ENCODE peak calls at places on chromosomes 3 and 15, in ten cellular contexts. One of them, this sample, is unnamed.

GRCh38 chr3:138935864-138936762 is 10.8 kb downstream of the FOXL2 start:
- DNase-seq in fibroblast of lung: peak; percentile 41
- DNase-seq in PC-3: peak; percentile 71
- DNase-seq in neural progenitor cell: peak; percentile 85
- DNase-seq in H1: peak; percentile 99
- DNase-seq in GM12878: no peak
- DNase-seq in hepatocyte: peak; percentile 74
- DNase-seq in GM23338: peak; percentile 87
- DNase-seq in GM23248: peak; percentile 76
- DNase-seq in PC-9: no peak
- DNase-seq in this sample: peak; percentile 40

GRCh38 chr15:79050977-79051376 is 39.6 kb downstream of the RASGRF1 start:
- DNase-seq in fibroblast of lung: no peak
- DNase-seq in PC-3: no peak
- DNase-seq in neural progenitor cell: peak; percentile 56
- DNase-seq in H1: no peak
- DNase-seq in GM12878: no peak
- DNase-seq in hepatocyte: no peak
- DNase-seq in GM23338: no peak
- DNase-seq in GM23248: no peak
- DNase-seq in PC-9: no peak
- DNase-seq in this sample: no peak

GRCh38 chr15:43218908-43219706 is 1.7 kb downstream of the EPB42 start:
- DNase-seq in fibroblast of lung: peak; percentile 32
- DNase-seq in PC-3: peak; percentile 13
- DNase-seq in neural progenitor cell: peak; percentile 86
- DNase-seq in H1: peak; percentile 77
- DNase-seq in GM12878: no peak
- DNase-seq in hepatocyte: peak; percentile 47
- DNase-seq in GM23338: peak; percentile 95
- DNase-seq in GM23248: peak; percentile 68
- DNase-seq in PC-9: no peak
- DNase-seq in this sample: peak; percentile 24

GRCh38 chr15:71804695-71805470 is 5.5 kb upstream of the NR2E3 start:
- DNase-seq in fibroblast of lung: no peak
- DNase-seq in PC-3: no peak
- DNase-seq in neural progenitor cell: no peak
- DNase-seq in H1: no peak
- DNase-seq in GM12878: no peak
- DNase-seq in hepatocyte: no peak
- DNase-seq in GM23338: no peak
- DNase-seq in GM23248: no peak
- DNase-seq in PC-9: no peak
- DNase-seq in this sample: no peak

GRCh38 chr3:131717493-131717892 is 214.7 kb upstream of the MRPL3 start:
- DNase-seq in fibroblast of lung: no peak
- DNase-seq in PC-3: no peak
- DNase-seq in neural progenitor cell: no peak
- DNase-seq in H1: no peak
- DNase-seq in GM12878: no peak
- DNase-seq in hepatocyte: no peak
- DNase-seq in GM23338: peak; percentile 42
- DNase-seq in GM23248: no peak
- DNase-seq in PC-9: no peak
- DNase-seq in this sample: no peak

GRCh38 chr3:60585918-60586317 is 665.3 kb downstream of the FHIT start:
- DNase-seq in fibroblast of lung: no peak
- DNase-seq in PC-3: no peak
- DNase-seq in neural progenitor cell: no peak
- DNase-seq in H1: no peak
- DNase-seq in GM12878: no peak
- DNase-seq in hepatocyte: no peak
- DNase-seq in GM23338: no peak
- DNase-seq in GM23248: no peak
- DNase-seq in PC-9: no peak
- DNase-seq in this sample: no peak

GRCh38 chr15:48962662-48963523 is 826 bp downstream of the SHC4 start:
- DNase-seq in fibroblast of lung: peak; percentile 54
- DNase-seq in PC-3: peak; percentile 48
- DNase-seq in neural progenitor cell: peak; percentile 61
- DNase-seq in H1: peak; percentile 73
- DNase-seq in GM12878: no peak
- DNase-seq in hepatocyte: peak; percentile 54
- DNase-seq in GM23338: peak; percentile 67
- DNase-seq in GM23248: peak; percentile 83
- DNase-seq in PC-9: no peak
- DNase-seq in this sample: no peak

GRCh38 chr3:9690451-9691450 is 12.9 kb upstream of the CPNE9 start:
- DNase-seq in fibroblast of lung: peak; percentile 30
- DNase-seq in PC-3: no peak
- DNase-seq in neural progenitor cell: no peak
- DNase-seq in H1: no peak
- DNase-seq in GM12878: peak; percentile 28
- DNase-seq in hepatocyte: peak; percentile 30
- DNase-seq in GM23338: no peak
- DNase-seq in GM23248: no peak
- DNase-seq in PC-9: no peak
- DNase-seq in this sample: no peak

GRCh38 chr3:99741588-99741987 is 76.1 kb upstream of the CMSS1 start:
- DNase-seq in fibroblast of lung: no peak
- DNase-seq in PC-3: no peak
- DNase-seq in neural progenitor cell: no peak
- DNase-seq in H1: no peak
- DNase-seq in GM12878: no peak
- DNase-seq in hepatocyte: no peak
- DNase-seq in GM23338: no peak
- DNase-seq in GM23248: no peak
- DNase-seq in PC-9: peak; percentile 28
- DNase-seq in this sample: no peak

GRCh38 chr15:92908369-92909057 is 8.4 kb downstream of the CHD2 start:
- DNase-seq in fibroblast of lung: no peak
- DNase-seq in PC-3: no peak
- DNase-seq in neural progenitor cell: no peak
- DNase-seq in H1: no peak
- DNase-seq in GM12878: no peak
- DNase-seq in hepatocyte: no peak
- DNase-seq in GM23338: no peak
- DNase-seq in GM23248: no peak
- DNase-seq in PC-9: no peak
- DNase-seq in this sample: no peak

GRCh38 chr15:92910451-92910850 is 10.3 kb downstream of the CHD2 start:
- DNase-seq in fibroblast of lung: no peak
- DNase-seq in PC-3: no peak
- DNase-seq in neural progenitor cell: no peak
- DNase-seq in H1: no peak
- DNase-seq in GM12878: no peak
- DNase-seq in hepatocyte: no peak
- DNase-seq in GM23338: no peak
- DNase-seq in GM23248: no peak
- DNase-seq in PC-9: no peak
- DNase-seq in this sample: no peak

GRCh38 chr15:92907880-92908279 is 7.8 kb downstream of the CHD2 start:
- DNase-seq in fibroblast of lung: peak; percentile 94
- DNase-seq in PC-3: peak; percentile 65
- DNase-seq in neural progenitor cell: no peak
- DNase-seq in H1: no peak
- DNase-seq in GM12878: no peak
- DNase-seq in hepatocyte: peak; percentile 78
- DNase-seq in GM23338: no peak
- DNase-seq in GM23248: peak; percentile 97
- DNase-seq in PC-9: no peak
- DNase-seq in this sample: no peak

GRCh38 chr15:92907229-92907628 is 7.1 kb downstream of the CHD2 start:
- DNase-seq in fibroblast of lung: peak; percentile 58
- DNase-seq in PC-3: no peak
- DNase-seq in neural progenitor cell: no peak
- DNase-seq in H1: no peak
- DNase-seq in GM12878: no peak
- DNase-seq in hepatocyte: no peak
- DNase-seq in GM23338: no peak
- DNase-seq in GM23248: peak; percentile 56
- DNase-seq in PC-9: peak; percentile 63
- DNase-seq in this sample: no peak

DNA sequence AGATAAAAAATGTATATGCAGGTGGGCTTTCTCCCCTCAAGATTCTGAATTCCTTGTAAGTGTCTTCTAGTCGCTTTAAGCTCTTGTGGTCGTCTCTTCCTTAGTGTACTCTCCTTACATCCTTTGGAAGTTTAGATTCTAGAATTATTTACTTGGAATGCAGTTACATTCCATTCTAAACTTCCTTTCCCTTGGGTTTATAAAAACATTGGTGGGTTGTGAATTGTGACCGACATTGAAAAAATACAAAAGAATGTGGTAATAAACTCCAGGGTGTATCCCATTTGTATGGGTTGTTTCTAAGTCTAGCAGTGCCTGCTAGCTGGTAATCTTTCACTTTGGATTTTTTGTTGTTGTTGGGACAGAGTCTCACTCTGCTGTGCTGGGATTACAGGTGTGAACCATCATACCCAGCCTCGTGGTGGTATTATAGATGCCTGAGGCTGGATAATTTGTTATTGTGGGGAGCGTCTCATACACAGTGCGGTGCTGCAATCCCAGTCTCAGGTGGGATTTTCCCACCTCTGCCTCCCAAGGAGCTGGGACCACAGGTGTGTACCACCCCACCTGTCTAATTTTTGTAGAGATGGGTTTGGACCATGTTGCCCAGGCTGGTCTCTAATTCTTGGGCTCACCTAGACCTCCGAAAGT is 9.1 kb downstream of the CHD2 start:
- DNase-seq in fibroblast of lung: peak; percentile 78
- DNase-seq in PC-3: no peak
- DNase-seq in neural progenitor cell: no peak
- DNase-seq in H1: no peak
- DNase-seq in GM12878: no peak
- DNase-seq in hepatocyte: no peak
- DNase-seq in GM23338: no peak
- DNase-seq in GM23248: peak; percentile 39
- DNase-seq in PC-9: no peak
- DNase-seq in this sample: no peak
- H3K27ac ChIP-seq in fibroblast of lung: peak overlapping the region; percentile 27
- H3K27ac ChIP-seq in PC-3: no peak overlapping the region
- H3K27ac ChIP-seq in neural progenitor cell: peak overlapping the region; percentile 49
- H3K27ac ChIP-seq in H1: no peak overlapping the region
- H3K27ac ChIP-seq in GM12878: no peak overlapping the region
- H3K27ac ChIP-seq in hepatocyte: peak overlapping the region; percentile 94
- H3K27ac ChIP-seq in GM23338: no peak overlapping the region
- H3K27ac ChIP-seq in GM23248: peak overlapping the region; percentile 98
- H3K27ac ChIP-seq in PC-9: peak overlapping the region; percentile 98
- H3K27ac ChIP-seq in this sample: peak overlapping the region; percentile 30

DNA sequence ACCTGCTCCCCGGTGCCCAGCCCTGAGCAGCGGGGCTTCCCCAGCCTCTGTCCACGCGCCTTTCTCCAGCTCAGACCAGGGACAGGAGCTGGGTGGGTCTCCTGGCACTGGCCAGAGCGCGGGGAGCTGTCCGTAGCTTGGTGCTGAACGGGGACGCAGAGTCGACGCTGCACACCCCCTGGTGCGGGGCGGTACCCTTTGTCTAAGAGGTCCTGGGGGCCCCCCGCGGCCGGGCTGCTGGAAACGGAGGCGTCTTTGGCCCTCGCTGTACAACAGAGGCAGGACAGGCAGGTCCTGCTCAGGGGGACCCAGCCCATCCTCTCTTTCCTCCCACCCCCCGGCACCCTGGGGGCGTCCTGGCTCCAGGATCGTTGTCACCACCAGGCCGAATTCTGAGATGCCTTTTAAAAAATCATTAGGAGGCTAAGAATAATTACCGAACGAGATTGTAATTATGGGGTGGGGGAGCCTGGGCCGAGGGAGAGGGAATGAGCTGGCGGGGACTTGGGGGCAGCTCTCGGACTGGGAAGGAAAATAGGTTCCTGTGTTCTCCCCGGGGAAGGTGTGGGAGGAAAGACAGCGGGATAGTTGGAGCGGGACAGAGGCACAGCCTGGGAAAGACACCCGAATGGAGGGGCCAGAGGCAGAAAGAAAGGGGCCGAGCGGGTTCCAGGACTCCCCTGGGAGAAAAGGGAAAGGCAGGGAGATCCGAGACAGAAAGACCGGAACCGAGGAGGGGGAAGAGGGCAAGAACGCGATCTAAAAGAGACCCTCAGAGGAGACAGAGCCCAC is 4.1 kb upstream of the SKOR1 start:
- DNase-seq in fibroblast of lung: peak; percentile 54
- DNase-seq in PC-3: peak; percentile 22
- DNase-seq in neural progenitor cell: peak; percentile 89
- DNase-seq in H1: peak; percentile 86
- DNase-seq in GM12878: no peak
- DNase-seq in hepatocyte: peak; percentile 85
- DNase-seq in GM23338: peak; percentile 79
- DNase-seq in GM23248: peak; percentile 66
- DNase-seq in PC-9: no peak
- DNase-seq in this sample: peak; percentile 23
- TF ChIP-seq EZH2 in fibroblast of lung: no peak
- TF ChIP-seq EZH2 in PC-3: no peak
- TF ChIP-seq EZH2 in neural progenitor cell: peak; percentile 33
- TF ChIP-seq EZH2 in H1: peak; percentile 17
- TF ChIP-seq EZH2 in GM12878: no peak
- TF ChIP-seq EZH2 in hepatocyte: no peak
- TF ChIP-seq EZH2 in GM23338: peak; percentile 58
- TF ChIP-seq EZH2 in GM23248: no peak
- TF ChIP-seq EZH2 in PC-9: no peak
- TF ChIP-seq EZH2 in this sample: no peak

DNA sequence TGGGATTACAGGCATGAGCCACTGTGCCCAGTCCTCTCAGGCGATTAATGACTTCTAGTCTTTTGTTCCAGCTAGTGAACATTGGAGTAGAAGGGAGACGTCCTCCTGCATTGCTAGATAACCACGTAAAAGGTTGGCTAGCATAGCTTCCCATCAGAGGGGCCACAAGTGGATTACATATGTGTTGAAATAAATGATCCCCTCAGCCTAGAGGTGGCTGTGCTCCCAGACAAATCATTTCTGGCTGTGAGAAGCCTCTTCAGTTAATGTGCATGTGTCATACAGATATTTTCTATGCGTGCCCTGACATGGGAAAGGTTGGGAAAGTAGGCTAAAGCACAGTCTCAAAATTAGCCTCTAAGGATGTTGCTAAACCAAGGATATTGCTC is 17.7 kb downstream of the USP3 start:
- DNase-seq in fibroblast of lung: peak; percentile 27
- DNase-seq in PC-3: no peak
- DNase-seq in neural progenitor cell: no peak
- DNase-seq in H1: no peak
- DNase-seq in GM12878: no peak
- DNase-seq in hepatocyte: no peak
- DNase-seq in GM23338: no peak
- DNase-seq in GM23248: peak; percentile 50
- DNase-seq in PC-9: no peak
- DNase-seq in this sample: no peak
- H3K79me2 ChIP-seq in fibroblast of lung: peaks cover 89% of the 10 kb centered on the region
- H3K79me2 ChIP-seq in PC-3: peaks cover 100% of the 10 kb centered on the region
- H3K79me2 ChIP-seq in neural progenitor cell: peaks cover 96% of the 10 kb centered on the region
- H3K79me2 ChIP-seq in H1: peaks cover 35% of the 10 kb centered on the region
- H3K79me2 ChIP-seq in GM12878: peaks cover 98% of the 10 kb centered on the region
- H3K79me2 ChIP-seq in hepatocyte: peaks cover 100% of the 10 kb centered on the region
- H3K79me2 ChIP-seq in GM23338: no peaks in the 10 kb centered on the region
- H3K79me2 ChIP-seq in GM23248: peaks cover 100% of the 10 kb centered on the region
- H3K79me2 ChIP-seq in PC-9: peaks cover 98% of the 10 kb centered on the region
- H3K79me2 ChIP-seq in this sample: peaks cover 96% of the 10 kb centered on the region

DNA sequence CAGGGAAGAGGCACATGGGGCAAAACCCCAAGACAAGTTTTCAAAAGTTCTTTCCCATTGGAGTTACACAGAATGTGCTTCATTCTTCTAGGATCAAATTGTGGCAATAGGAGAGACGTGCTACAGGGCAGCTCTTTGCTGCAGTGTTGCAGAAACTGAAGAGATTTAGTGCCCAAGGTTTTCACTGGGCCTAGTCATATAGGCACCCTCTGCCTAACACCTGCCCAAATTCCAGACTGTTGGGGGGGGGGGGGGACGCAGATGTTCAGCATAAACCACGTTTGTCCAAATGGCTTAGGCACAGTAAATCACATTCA is 346.8 kb upstream of the ZNF717 start:
- DNase-seq in fibroblast of lung: no peak
- DNase-seq in PC-3: no peak
- DNase-seq in neural progenitor cell: no peak
- DNase-seq in H1: no peak
- DNase-seq in GM12878: no peak
- DNase-seq in hepatocyte: no peak
- DNase-seq in GM23338: no peak
- DNase-seq in GM23248: no peak
- DNase-seq in PC-9: no peak
- DNase-seq in this sample: no peak
- H3K27ac ChIP-seq in fibroblast of lung: no peak overlapping the region
- H3K27ac ChIP-seq in PC-3: no peak overlapping the region
- H3K27ac ChIP-seq in neural progenitor cell: no peak overlapping the region
- H3K27ac ChIP-seq in H1: no peak overlapping the region
- H3K27ac ChIP-seq in GM12878: no peak overlapping the region
- H3K27ac ChIP-seq in hepatocyte: no peak overlapping the region
- H3K27ac ChIP-seq in GM23338: no peak overlapping the region
- H3K27ac ChIP-seq in GM23248: no peak overlapping the region
- H3K27ac ChIP-seq in PC-9: no peak overlapping the region
- H3K27ac ChIP-seq in this sample: no peak overlapping the region